ENCODE peak calls at places on chromosomes 16 and 17, in five cellular contexts. J is tibial nerve, K is erythroblast, D is GM12878, Z is right lobe of liver. H is an unnamed sample.

GRCh38 chr17:62626719-62627218 is 701 bp upstream of the MRC2 start:
- DNase-seq in D (no peak), Z (no peak), J (peak), K (no peak), H (no peak)

GRCh38 chr16:67311607-67312449 is 14.7 kb downstream of the KCTD19 start:
- DNase-seq in Z (peak), J (no peak), K (peak), D (peak), H (peak)

GRCh38 chr17:61495161-61495857 is 43.1 kb downstream of the TBX4 start:
- DNase-seq in J (no peak), K (no peak), Z (no peak), D (no peak), H (peak)

GRCh38 chr16:56332464-56333079 is 92.8 kb downstream of the AMFR start:
- DNase-seq in J (peak), Z (peak), D (no peak), K (peak), H (peak)

GRCh38 chr16:50992366-50993032 is 158.6 kb downstream of the SALL1 start:
- DNase-seq in J (no peak), D (no peak), K (no peak), Z (peak), H (no peak)

GRCh38 chr17:67891481-67892119 is 66.3 kb downstream of the BPTF start:
- DNase-seq in K (peak), J (no peak), D (no peak), Z (no peak), H (peak)

GRCh38 chr16:54693864-54694263 is 236.8 kb upstream of the IRX5 start:
- DNase-seq in J (no peak), K (no peak), Z (no peak), D (no peak), H (no peak)

GRCh38 chr16:49049191-49049590 is 232.4 kb downstream of the CBLN1 start:
- DNase-seq in Z (no peak), K (no peak), D (no peak), J (no peak), H (no peak)

GRCh38 chr17:42944211-42944610 is 20.0 kb downstream of the AARSD1 start:
- DNase-seq in D (no peak), Z (no peak), J (no peak), K (no peak), H (peak)

GRCh38 chr16:20611975-20612471 is 35.9 kb upstream of the ACSM2B start:
- DNase-seq in D (no peak), Z (peak), J (no peak), K (no peak), H (no peak)

GRCh38 chr16:78443780-78444422 is 344.4 kb downstream of the WWOX start:
- DNase-seq in K (peak), J (no peak), Z (no peak), D (no peak), H (no peak)

GRCh38 chr16:21104124-21104860 is 46.4 kb downstream of the DNAH3 start:
- DNase-seq in D (no peak), J (no peak), Z (no peak), K (no peak), H (peak)

GRCh38 chr17:61451538-61452300 is 503 bp upstream of the TBX4 start:
- DNase-seq in Z (no peak), D (no peak), J (no peak), K (no peak), H (no peak)

GRCh38 chr16:85652431-85653221 is 36.1 kb downstream of the GINS2 start:
- DNase-seq in Z (no peak), K (peak), J (no peak), D (no peak), H (no peak)

GRCh38 chr17:81710514-81711308 is 1.4 kb upstream of the SLC25A10 start:
- DNase-seq in K (no peak), Z (no peak), J (no peak), D (no peak), H (no peak)

GRCh38 chr17:67281736-67282135 is 36.7 kb upstream of the HELZ start:
- DNase-seq in D (no peak), J (no peak), Z (no peak), K (no peak), H (no peak)

GRCh38 chr16:19184823-19185509 is 16.9 kb downstream of the SYT17 start:
- DNase-seq in K (no peak), Z (no peak), D (no peak), J (no peak), H (peak)

GRCh38 chr16:55534773-55535172 is 25.9 kb downstream of the LPCAT2 start:
- DNase-seq in Z (no peak), K (no peak), D (no peak), J (no peak), H (no peak)

GRCh38 chr16:75703341-75703740 is 2.1 kb upstream of the DUXB start:
- DNase-seq in J (no peak), K (peak), Z (no peak), D (no peak), H (no peak)

GRCh38 chr16:16938980-16939379 is 531.8 kb downstream of the XYLT1 start:
- DNase-seq in Z (no peak), D (no peak), K (no peak), J (no peak), H (no peak)

GRCh38 chr17:3959295-3959899 is 4.8 kb downstream of the ATP2A3 start:
- DNase-seq in Z (no peak), D (no peak), K (no peak), J (no peak), H (peak)

GRCh38 chr17:41655611-41656111 is 31.3 kb upstream of the KRT17 start:
- DNase-seq in Z (no peak), D (no peak), J (peak), K (no peak), H (no peak)

GRCh38 chr17:9254841-9255240 is 233.5 kb downstream of the NTN1 start:
- DNase-seq in K (no peak), J (no peak), D (no peak), Z (no peak), H (no peak)

GRCh38 chr17:32609085-32609484 is 122.3 kb downstream of the CDK5R1 start:
- DNase-seq in Z (peak), J (no peak), K (peak), D (peak), H (no peak)

DNA sequence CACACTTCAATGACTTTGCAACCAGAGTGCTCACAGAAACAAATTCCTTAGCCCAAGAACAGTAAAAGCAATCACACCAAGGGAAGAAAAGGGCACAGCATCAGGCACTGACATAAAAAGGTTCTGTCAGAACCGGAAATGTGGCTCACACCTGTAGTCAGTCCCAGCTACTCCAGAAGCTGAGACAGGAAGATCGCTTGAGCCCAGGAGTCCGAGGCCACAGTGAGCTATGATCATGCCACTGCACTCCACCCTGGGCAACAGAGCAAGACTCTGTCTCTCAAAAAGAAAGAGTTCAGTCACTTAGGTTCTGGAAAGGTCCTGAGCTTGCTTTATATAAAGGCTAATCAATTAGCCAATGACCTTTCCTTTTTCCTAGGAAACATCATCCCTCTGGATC is 22.7 kb downstream of the YWHAE start:
- DNase-seq in Z (no peak), K (no peak), J (no peak), D (no peak), H (no peak)
- TF ChIP-seq POLR2A in Z (no peak), K (no peak), J (no peak), D (no peak), H (no peak)

GRCh38 chr17:73958453-73958852 is 245.0 kb upstream of the RPL38 start:
- DNase-seq in Z (no peak), K (no peak), J (no peak), D (no peak), H (no peak)
- TF ChIP-seq POLR2A in Z (no peak), K (no peak), J (no peak), D (no peak), H (no peak)

DNA sequence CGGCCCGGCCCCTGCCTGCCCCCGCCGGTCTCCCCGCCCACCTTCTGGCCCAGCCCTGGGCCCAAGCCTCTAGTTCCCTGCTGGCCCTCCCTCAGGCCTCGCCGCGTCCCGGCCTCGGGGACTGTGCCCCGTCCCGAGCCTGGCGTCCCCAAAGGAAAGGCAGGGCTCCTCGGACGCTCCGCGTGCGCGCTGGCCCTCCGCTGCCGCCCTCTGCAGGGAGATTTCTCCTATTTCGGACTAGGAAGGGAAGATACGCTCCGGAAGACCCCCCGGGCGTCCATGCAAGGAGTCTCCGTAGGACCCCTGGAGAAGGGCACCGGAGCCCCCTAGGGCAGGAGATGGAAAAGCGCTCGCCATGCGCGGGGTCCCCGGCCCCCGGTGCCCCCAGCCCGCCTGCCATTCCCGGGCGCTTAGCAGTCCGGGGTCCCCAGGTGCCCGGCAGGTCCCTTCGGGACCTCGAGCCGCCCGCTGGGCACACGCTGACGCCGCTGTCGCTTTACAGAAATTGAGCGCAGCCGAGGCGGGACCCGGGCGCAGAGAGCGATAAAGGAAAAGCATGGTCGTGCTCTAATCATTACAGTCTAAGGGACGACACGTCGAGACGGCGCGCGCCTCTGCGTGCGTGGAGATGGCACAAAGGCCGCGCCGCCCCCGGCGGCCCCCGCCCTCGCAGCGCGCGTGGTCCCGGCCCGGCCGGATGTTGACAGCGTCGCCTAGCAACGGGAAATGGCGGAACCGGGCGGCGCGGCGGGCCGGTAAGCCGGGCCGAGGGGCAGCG is at the start of gene CCDC40:
- DNase-seq in D (no peak), Z (peak), K (peak), J (peak), H (peak)
- TF ChIP-seq POLR2A in D (peak), Z (peak), K (no peak), J (no peak), H (peak)

GRCh38 chr16:11524098-11524760 is 62.5 kb downstream of the LITAF start:
- DNase-seq in Z (no peak), J (no peak), K (no peak), D (no peak), H (no peak)
- TF ChIP-seq POLR2A in Z (no peak), J (no peak), K (no peak), D (no peak), H (no peak)

GRCh38 chr17:74466111-74466784 is at the start of gene CD300A:
- DNase-seq in Z (no peak), J (peak), D (no peak), K (no peak), H (no peak)
- TF ChIP-seq POLR2A in Z (peak), J (no peak), D (peak), K (no peak), H (no peak)

DNA sequence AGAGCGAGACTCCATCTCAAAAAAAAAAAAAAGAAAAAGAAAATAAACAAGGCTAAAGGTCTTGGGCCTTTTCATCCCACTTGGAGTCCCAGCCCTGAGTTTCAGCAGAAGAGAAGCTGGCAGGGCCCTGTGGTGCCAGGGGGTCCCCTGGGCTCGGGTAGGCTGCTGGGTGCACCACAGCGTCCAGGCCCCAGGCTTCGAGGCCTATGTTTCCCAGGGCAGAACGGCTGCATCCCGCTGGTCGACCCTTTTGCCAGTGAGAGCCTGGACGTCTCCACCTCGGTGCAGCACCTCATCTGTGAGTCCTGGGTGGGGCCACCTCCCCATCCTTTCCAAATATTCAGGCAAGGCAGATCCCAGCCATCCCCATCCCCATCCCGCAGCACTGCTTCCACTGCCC is 2.2 kb downstream of the TMEM235 start:
- DNase-seq in K (no peak), D (no peak), Z (no peak), J (no peak), H (no peak)
- TF ChIP-seq POLR2A in K (no peak), D (no peak), Z (no peak), J (no peak), H (no peak)

GRCh38 chr16:30585400-30586191 is at the start of gene ZNF785:
- DNase-seq in J (peak), K (peak), Z (peak), D (peak), H (peak)
- TF ChIP-seq POLR2A in J (no peak), K (peak), Z (peak), D (peak), H (peak)